ENCODE peak calls at places on chromosome 10, in eight cellular contexts. C, I, W, U, E, Q, O and H are unnamed samples.

GRCh38 chr10:110067960-110068770 is 60.4 kb downstream of the ADD3 start:
- DNase-seq in C (no peak), I (peak), W (no peak), U (peak), E (peak), Q (peak), O (peak), H (peak)

GRCh38 chr10:25175527-25176420 is 973 bp downstream of the GPR158 start:
- DNase-seq in C (no peak), I (no peak), W (peak), U (no peak), E (no peak), Q (no peak), O (peak), H (no peak)

GRCh38 chr10:87652261-87652660 is 7.4 kb upstream of the PAPSS2 start:
- DNase-seq in C (no peak), I (no peak), W (no peak), U (no peak), E (no peak), Q (no peak), O (no peak), H (no peak)

GRCh38 chr10:70508912-70509366 is 30.4 kb downstream of the PALD1 start:
- DNase-seq in C (peak), I (no peak), W (no peak), U (no peak), E (peak), Q (no peak), O (no peak), H (no peak)

GRCh38 chr10:4266387-4267083 is 481.5 kb upstream of the KLF6 start:
- DNase-seq in C (peak), I (no peak), W (no peak), U (no peak), E (no peak), Q (no peak), O (no peak), H (no peak)

GRCh38 chr10:51092402-51092801 is 18.1 kb downstream of the PRKG1 start:
- DNase-seq in C (no peak), I (no peak), W (no peak), U (no peak), E (peak), Q (no peak), O (no peak), H (no peak)

GRCh38 chr10:69089638-69090599 is 2.0 kb downstream of the SRGN start:
- DNase-seq in C (peak), I (no peak), W (no peak), U (peak), E (peak), Q (peak), O (peak), H (peak)

GRCh38 chr10:17734432-17735110 is 17.4 kb upstream of the TMEM236 start:
- DNase-seq in C (no peak), I (no peak), W (no peak), U (no peak), E (no peak), Q (no peak), O (no peak), H (no peak)

GRCh38 chr10:127797339-127797738 is 60.4 kb downstream of the FOXI2 start:
- DNase-seq in C (peak), I (peak), W (no peak), U (no peak), E (no peak), Q (no peak), O (no peak), H (no peak)

GRCh38 chr10:71801357-71801756 is 28.0 kb upstream of the VSIR start:
- DNase-seq in C (no peak), I (peak), W (no peak), U (no peak), E (no peak), Q (no peak), O (no peak), H (no peak)

GRCh38 chr10:77940627-77941026 is 14.1 kb upstream of the DLG5 start:
- DNase-seq in C (no peak), I (no peak), W (no peak), U (no peak), E (no peak), Q (no peak), O (no peak), H (no peak)

GRCh38 chr10:13862541-13863233 is 275.9 kb downstream of the PRPF18 start:
- DNase-seq in C (peak), I (no peak), W (no peak), U (no peak), E (no peak), Q (no peak), O (no peak), H (no peak)

GRCh38 chr10:94206176-94206575 is 156.6 kb downstream of the NOC3L start:
- DNase-seq in C (no peak), I (no peak), W (no peak), U (no peak), E (no peak), Q (no peak), O (no peak), H (no peak)

GRCh38 chr10:124106241-124106905 is 13.0 kb upstream of the CHST15 start:
- DNase-seq in C (peak), I (peak), W (no peak), U (no peak), E (peak), Q (no peak), O (no peak), H (no peak)

GRCh38 chr10:4828005-4828404 is 2.0 kb downstream of the AKR1E2 start:
- DNase-seq in C (no peak), I (no peak), W (no peak), U (no peak), E (no peak), Q (no peak), O (no peak), H (no peak)

GRCh38 chr10:76558586-76558985 is 1079.0 kb downstream of the KCNMA1 start:
- DNase-seq in C (no peak), I (no peak), W (no peak), U (no peak), E (peak), Q (no peak), O (no peak), H (no peak)